ENCODE peak calls at places on chromosome 13, in seven cellular contexts. S, F, A, H, N, X and C are unnamed samples.

GRCh38 chr13:82747331-82747730 is 1134.9 kb downstream of the SLITRK1 start:
- DNase-seq in S (no peak), F (no peak), A (no peak), H (peak), N (no peak), X (no peak), C (no peak)

GRCh38 chr13:45084515-45084914 is 35.8 kb upstream of the GTF2F2 start:
- DNase-seq in S (no peak), F (no peak), A (no peak), H (no peak), N (no peak), X (no peak), C (no peak)

GRCh38 chr13:41111454-41111853 is 21.1 kb downstream of the KBTBD6 start:
- DNase-seq in S (no peak), F (no peak), A (no peak), H (no peak), N (no peak), X (peak), C (no peak)

GRCh38 chr13:88707652-88708051 is 1036.5 kb downstream of the SLITRK5 start:
- DNase-seq in S (no peak), F (no peak), A (no peak), H (no peak), N (no peak), X (no peak), C (no peak)

GRCh38 chr13:40116008-40116407 is 460.5 kb downstream of the COG6 start:
- DNase-seq in S (no peak), F (no peak), A (no peak), H (no peak), N (peak), X (peak), C (no peak)

GRCh38 chr13:52156724-52157251 is 2.6 kb downstream of the NEK3 start:
- DNase-seq in S (no peak), F (no peak), A (no peak), H (no peak), N (no peak), X (peak), C (no peak)

GRCh38 chr13:19053561-19053960 is 128.1 kb downstream of the TUBA3C start:
- DNase-seq in S (no peak), F (no peak), A (no peak), H (no peak), N (no peak), X (no peak), C (no peak)

GRCh38 chr13:111491659-111492058 is 171.2 kb downstream of the TEX29 start:
- DNase-seq in S (no peak), F (no peak), A (no peak), H (no peak), N (no peak), X (no peak), C (no peak)

GRCh38 chr13:48231080-48231479 is 1.9 kb upstream of the ITM2B start:
- DNase-seq in S (no peak), F (no peak), A (no peak), H (no peak), N (no peak), X (peak), C (no peak)

GRCh38 chr13:41827507-41828213 is 133.2 kb downstream of the VWA8 start:
- DNase-seq in S (no peak), F (no peak), A (no peak), H (no peak), N (no peak), X (peak), C (no peak)

GRCh38 chr13:81498969-81499368 is 1158.0 kb upstream of the SPRY2 start:
- DNase-seq in S (no peak), F (no peak), A (no peak), H (no peak), N (no peak), X (no peak), C (no peak)

GRCh38 chr13:97257800-97258799 is 36.0 kb downstream of the MBNL2 start:
- DNase-seq in S (no peak), F (no peak), A (no peak), H (peak), N (peak), X (peak), C (peak)

GRCh38 chr13:25992076-25992475 is 59.7 kb downstream of the SHISA2 start:
- DNase-seq in S (no peak), F (no peak), A (no peak), H (no peak), N (no peak), X (peak), C (no peak)

GRCh38 chr13:53110614-53111013 is 82.0 kb downstream of the OLFM4 start:
- DNase-seq in S (no peak), F (no peak), A (no peak), H (no peak), N (no peak), X (no peak), C (no peak)

GRCh38 chr13:20435616-20436368 is 89.9 kb downstream of the CRYL1 start:
- DNase-seq in S (no peak), F (no peak), A (no peak), H (no peak), N (no peak), X (no peak), C (no peak)

GRCh38 chr13:42041684-42042035 is 6.8 kb upstream of the DGKH start:
- DNase-seq in S (no peak), F (no peak), A (peak), H (peak), N (peak), X (peak), C (peak)

GRCh38 chr13:74883834-74884233 is 598.1 kb downstream of the TBC1D4 start:
- DNase-seq in S (no peak), F (no peak), A (no peak), H (no peak), N (no peak), X (peak), C (no peak)

GRCh38 chr13:113905942-113906341 is 42.1 kb upstream of the GAS6 start:
- DNase-seq in S (no peak), F (no peak), A (no peak), H (no peak), N (no peak), X (no peak), C (no peak)

GRCh38 chr13:44921931-44922758 is 67.1 kb downstream of the NUFIP1 start:
- DNase-seq in S (peak), F (no peak), A (no peak), H (no peak), N (no peak), X (peak), C (no peak)

GRCh38 chr13:112587359-112587766 is 590 bp downstream of the TUBGCP3 start:
- DNase-seq in S (peak), F (peak), A (peak), H (peak), N (peak), X (peak), C (peak)

GRCh38 chr13:107233541-107233940 is 665.6 kb upstream of the ARGLU1 start:
- DNase-seq in S (no peak), F (no peak), A (no peak), H (no peak), N (no peak), X (no peak), C (no peak)

GRCh38 chr13:40798380-40798779 is 9.0 kb downstream of the SLC25A15 start:
- DNase-seq in S (no peak), F (no peak), A (no peak), H (no peak), N (peak), X (no peak), C (no peak)

GRCh38 chr13:30864352-30865130 is 41.5 kb upstream of the MEDAG start:
- DNase-seq in S (no peak), F (no peak), A (no peak), H (peak), N (no peak), X (peak), C (no peak)

GRCh38 chr13:21625366-21625765 is 21.4 kb upstream of the MICU2 start:
- DNase-seq in S (no peak), F (no peak), A (no peak), H (no peak), N (peak), X (peak), C (no peak)

GRCh38 chr13:71806885-71807284 is 60.1 kb downstream of the DACH1 start:
- DNase-seq in S (no peak), F (no peak), A (no peak), H (no peak), N (no peak), X (no peak), C (no peak)

GRCh38 chr13:35697281-35697680 is 220.8 kb upstream of the MAB21L1 start:
- DNase-seq in S (no peak), F (no peak), A (no peak), H (no peak), N (no peak), X (no peak), C (no peak)

GRCh38 chr13:85828094-85828684 is 29.0 kb upstream of the SLITRK6 start:
- DNase-seq in S (no peak), F (no peak), A (no peak), H (peak), N (peak), X (peak), C (no peak)

GRCh38 chr13:82257790-82258507 is 1624.3 kb downstream of the SLITRK1 start:
- DNase-seq in S (no peak), F (no peak), A (no peak), H (no peak), N (no peak), X (no peak), C (no peak)

GRCh38 chr13:28047784-28048388 is 52.5 kb downstream of the FLT3 start:
- DNase-seq in S (no peak), F (no peak), A (no peak), H (no peak), N (peak), X (no peak), C (no peak)

GRCh38 chr13:23637813-23638212 is 67.6 kb downstream of the TNFRSF19 start:
- DNase-seq in S (peak), F (no peak), A (no peak), H (peak), N (no peak), X (no peak), C (peak)

GRCh38 chr13:44803390-44803789 is 185.9 kb downstream of the NUFIP1 start:
- DNase-seq in S (no peak), F (no peak), A (no peak), H (no peak), N (no peak), X (peak), C (no peak)

GRCh38 chr13:18948012-18948663 is 233.5 kb downstream of the TUBA3C start:
- DNase-seq in S (no peak), F (no peak), A (no peak), H (no peak), N (no peak), X (no peak), C (no peak)

GRCh38 chr13:55615080-55615479 is 1525.6 kb upstream of the PRR20A start:
- DNase-seq in S (no peak), F (no peak), A (no peak), H (no peak), N (no peak), X (no peak), C (no peak)

GRCh38 chr13:59679239-59679638 is 484.5 kb downstream of the DIAPH3 start:
- DNase-seq in S (no peak), F (no peak), A (no peak), H (peak), N (no peak), X (no peak), C (no peak)

GRCh38 chr13:32535140-32535539 is 3.5 kb downstream of the N4BP2L2 start:
- DNase-seq in S (no peak), F (no peak), A (no peak), H (no peak), N (no peak), X (no peak), C (no peak)

GRCh38 chr13:71285700-71286099 is 581.3 kb downstream of the DACH1 start:
- DNase-seq in S (no peak), F (no peak), A (no peak), H (peak), N (peak), X (peak), C (no peak)

GRCh38 chr13:60887711-60888110 is 490.7 kb downstream of the TDRD3 start:
- DNase-seq in S (no peak), F (no peak), A (no peak), H (no peak), N (no peak), X (peak), C (no peak)

GRCh38 chr13:40667622-40667978 is 1.2 kb upstream of the FOXO1 start:
- DNase-seq in S (no peak), F (no peak), A (peak), H (peak), N (no peak), X (no peak), C (no peak)

GRCh38 chr13:109790951-109791605 is 4.7 kb upstream of the IRS2 start:
- DNase-seq in S (no peak), F (no peak), A (no peak), H (peak), N (no peak), X (peak), C (no peak)
- TF ChIP-seq CTCF in S (peak), F (no peak), A (peak), H (peak), N (no peak), X (peak), C (no peak)

GRCh38 chr13:91643394-91643793 is 245.0 kb downstream of the GPC5 start:
- DNase-seq in S (no peak), F (no peak), A (no peak), H (no peak), N (no peak), X (no peak), C (no peak)

GRCh38 chr13:91652389-91652788 is 254.0 kb downstream of the GPC5 start:
- DNase-seq in S (no peak), F (no peak), A (no peak), H (no peak), N (no peak), X (no peak), C (no peak)

GRCh38 chr13:91647361-91647970 is 249.0 kb downstream of the GPC5 start:
- DNase-seq in S (no peak), F (no peak), A (peak), H (peak), N (peak), X (no peak), C (peak)
- TF ChIP-seq CTCF in S (no peak), F (peak), A (peak), H (peak), N (peak), X (peak), C (peak)

GRCh38 chr13:29801737-29802305 is 48.6 kb downstream of the UBL3 start:
- DNase-seq in S (no peak), F (no peak), A (no peak), H (no peak), N (peak), X (peak), C (no peak)
- TF ChIP-seq CTCF in S (no peak), F (no peak), A (no peak), H (no peak), N (peak), X (no peak), C (no peak)

GRCh38 chr13:47081850-47082249 is 185.0 kb upstream of the HTR2A start:
- DNase-seq in S (no peak), F (no peak), A (no peak), H (no peak), N (no peak), X (no peak), C (no peak)
- TF ChIP-seq CTCF in S (no peak), F (no peak), A (no peak), H (no peak), N (no peak), X (no peak), C (no peak)

GRCh38 chr13:95698047-95698749 is 21.3 kb downstream of the DNAJC3 start:
- DNase-seq in S (no peak), F (no peak), A (no peak), H (no peak), N (no peak), X (peak), C (no peak)
- TF ChIP-seq CTCF in S (no peak), F (peak), A (peak), H (peak), N (peak), X (peak), C (peak)

DNA sequence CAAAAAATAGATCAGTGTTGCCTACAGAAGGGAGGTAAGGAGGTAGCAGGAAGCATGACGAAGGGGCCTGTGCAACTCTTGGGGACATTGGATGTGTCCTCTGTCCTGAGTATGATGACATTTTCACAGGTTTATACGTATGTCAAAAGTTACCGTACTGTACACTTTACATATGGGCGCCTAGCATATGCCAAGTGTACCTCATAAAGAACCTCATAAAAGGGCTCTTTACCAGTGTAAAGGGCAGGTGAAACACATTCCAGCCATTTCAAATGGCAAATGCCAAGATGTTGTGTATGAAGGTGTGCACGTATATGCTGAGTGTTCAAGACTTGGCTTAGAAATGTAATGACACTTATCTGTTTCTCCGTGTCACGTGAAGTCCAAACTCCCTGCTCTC is 573.4 kb downstream of the EFNB2 start:
- DNase-seq in S (no peak), F (no peak), A (no peak), H (no peak), N (no peak), X (no peak), C (no peak)
- TF ChIP-seq CTCF in S (no peak), F (no peak), A (no peak), H (no peak), N (no peak), X (no peak), C (no peak)